ENCODE peak calls at places on chromosomes 2 and 18, in five cellular contexts. D is lower lobe of right lung, A is bronchial epithelial cell, X is breast epithelium, U is B cell. Y is an unnamed sample.

GRCh38 chr18:12911025-12911927 is 27.2 kb upstream of the PTPN2 start:
- DNase-seq in A (peak; percentile 29), D (peak; percentile 62), U (peak; percentile 53), X (no peak), Y (peak; percentile 70)

GRCh38 chr2:74862268-74862964 is 28.5 kb downstream of the HK2 start:
- DNase-seq in U (no peak), D (no peak), X (no peak), A (no peak), Y (no peak)

GRCh38 chr2:218074031-218074430 is 5.0 kb downstream of the RUFY4 start:
- DNase-seq in D (peak; percentile 69), A (peak; percentile 23), U (no peak), X (no peak), Y (no peak)

GRCh38 chr18:77042583-77042982 is 90.0 kb downstream of the MBP start:
- DNase-seq in U (peak; percentile 19), X (no peak), A (peak; percentile 33), D (no peak), Y (no peak)

GRCh38 chr18:79259218-79259617 is 136.5 kb upstream of the NFATC1 start:
- DNase-seq in D (no peak), U (no peak), X (no peak), A (no peak), Y (no peak)

GRCh38 chr2:158686166-158686792 is 108.8 kb upstream of the DAPL1 start:
- DNase-seq in U (no peak), D (no peak), A (no peak), X (no peak), Y (no peak)

GRCh38 chr2:146666336-146666735 is 1178.5 kb upstream of the ACVR2A start:
- DNase-seq in D (no peak), U (no peak), A (peak; percentile 88), X (no peak), Y (no peak)

GRCh38 chr18:9952633-9953416 is 39.0 kb downstream of the VAPA start:
- DNase-seq in D (no peak), X (no peak), U (no peak), A (peak; percentile 91), Y (no peak)

GRCh38 chr2:78979380-78980238 is 45.9 kb upstream of the REG3G start:
- DNase-seq in D (no peak), A (peak; percentile 17), X (no peak), U (no peak), Y (no peak)

GRCh38 chr2:142992843-142993242 is 115.4 kb downstream of the KYNU start:
- DNase-seq in D (no peak), U (no peak), X (no peak), A (no peak), Y (no peak)

GRCh38 chr2:123359636-123360035 is 665.5 kb upstream of the CNTNAP5 start:
- DNase-seq in D (no peak), U (no peak), A (peak; percentile 10), X (no peak), Y (no peak)

GRCh38 chr2:47043142-47043890 is 111.8 kb downstream of the STPG4 start:
- DNase-seq in A (peak; percentile 93), D (no peak), X (no peak), U (no peak), Y (no peak)

DNA sequence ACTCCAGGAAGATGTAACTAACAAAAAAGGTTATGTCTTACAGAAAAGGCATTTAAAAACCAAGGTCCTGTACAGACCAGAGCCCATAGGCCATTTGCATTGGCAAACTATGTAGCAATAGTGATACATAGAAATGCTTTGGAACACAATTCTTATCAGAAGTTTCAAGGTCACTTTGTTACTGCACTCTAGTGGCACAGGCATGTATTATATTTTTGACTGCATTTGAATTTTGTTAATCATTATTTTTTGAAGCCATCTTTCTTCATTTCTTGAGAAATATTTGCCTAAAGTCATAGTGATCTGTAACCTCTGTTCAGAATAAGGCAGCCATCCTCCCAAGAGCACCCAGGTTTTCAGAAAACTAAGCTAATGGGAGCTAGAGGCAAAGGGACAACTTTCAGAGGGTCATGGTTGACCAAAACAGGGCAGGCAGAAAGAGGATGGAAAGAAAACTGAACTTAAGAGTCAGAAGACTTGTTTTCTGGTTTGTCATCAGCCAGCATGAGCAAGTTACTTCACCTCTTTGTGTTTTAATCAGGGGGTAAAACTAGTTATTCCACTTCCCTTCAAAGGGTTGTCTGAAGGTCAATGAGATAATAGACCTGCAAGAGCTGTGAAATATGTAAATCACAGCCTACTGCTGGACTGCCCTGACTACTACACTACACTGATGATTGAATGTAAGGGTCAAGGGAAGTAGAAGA is 41.5 kb downstream of the SLC38A11 start:
- DNase-seq in D (no peak), U (no peak), X (no peak), A (peak; percentile 90), Y (no peak)
- TF ChIP-seq CTCF in D (peak; percentile 45), U (peak; percentile 70), X (peak; percentile 15), A (no peak), Y (no peak)

GRCh38 chr2:23526114-23526513 is 141.1 kb downstream of the KLHL29 start:
- DNase-seq in A (no peak), D (no peak), X (no peak), U (no peak), Y (no peak)
- TF ChIP-seq CTCF in A (no peak), D (no peak), X (no peak), U (no peak), Y (no peak)

GRCh38 chr18:28175930-28176673 is 828 bp downstream of the CDH2 start:
- DNase-seq in X (no peak), A (no peak), D (no peak), U (no peak), Y (no peak)

GRCh38 chr18:28176674-28176932 is 327 bp downstream of the CDH2 start:
- DNase-seq in A (no peak), X (no peak), D (no peak), U (no peak), Y (no peak)

GRCh38 chr18:28178720-28179119 is 1.8 kb upstream of the CDH2 start:
- DNase-seq in A (no peak), X (no peak), U (no peak), D (no peak), Y (no peak)

GRCh38 chr18:28177828-28178635 is 1.1 kb upstream of the CDH2 start:
- DNase-seq in U (no peak), X (no peak), D (no peak), A (peak; percentile 10), Y (no peak)

GRCh38 chr18:28176933-28177827 is at the start of gene CDH2:
- DNase-seq in D (peak; percentile 44), X (no peak), U (no peak), A (peak; percentile 10), Y (no peak)
- TF ChIP-seq CTCF in D (no peak), X (no peak), U (no peak), A (no peak), Y (no peak)

GRCh38 chr2:174705321-174705720 is 59.0 kb downstream of the CHRNA1 start:
- DNase-seq in X (no peak), D (no peak), A (no peak), U (no peak), Y (no peak)
- TF ChIP-seq CTCF in X (no peak), D (no peak), A (no peak), U (no peak), Y (no peak)

DNA sequence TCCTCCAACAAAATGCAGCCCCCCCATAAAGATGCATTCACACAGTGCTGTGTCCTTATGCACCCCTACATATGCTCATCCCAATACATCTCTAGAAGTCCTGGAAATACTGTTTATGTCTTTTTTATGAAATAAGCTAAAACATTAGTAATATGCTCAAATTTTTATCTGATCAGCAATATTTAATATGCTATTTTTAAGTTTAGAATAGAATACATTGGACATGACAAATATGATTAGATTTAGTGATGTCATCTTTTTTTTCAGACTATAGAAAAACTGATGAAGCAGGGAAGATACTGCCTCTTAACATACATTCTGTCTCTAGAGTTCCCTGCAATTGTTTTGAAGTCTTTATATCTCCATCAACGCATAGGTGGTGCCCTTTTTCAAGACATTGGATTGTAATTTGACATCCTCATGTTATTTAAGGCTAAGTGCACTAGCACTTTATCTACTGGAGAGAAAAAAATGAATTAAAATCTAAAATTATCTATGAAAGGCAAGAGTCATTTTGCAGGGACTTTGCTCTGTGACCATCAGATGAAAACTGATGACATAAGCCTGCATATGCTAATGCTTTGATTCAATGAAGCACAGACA is 395.3 kb downstream of the LPIN1 start:
- DNase-seq in A (no peak), X (no peak), D (no peak), U (no peak), Y (no peak)
- TF ChIP-seq CTCF in A (no peak), X (no peak), D (no peak), U (no peak), Y (no peak)

DNA sequence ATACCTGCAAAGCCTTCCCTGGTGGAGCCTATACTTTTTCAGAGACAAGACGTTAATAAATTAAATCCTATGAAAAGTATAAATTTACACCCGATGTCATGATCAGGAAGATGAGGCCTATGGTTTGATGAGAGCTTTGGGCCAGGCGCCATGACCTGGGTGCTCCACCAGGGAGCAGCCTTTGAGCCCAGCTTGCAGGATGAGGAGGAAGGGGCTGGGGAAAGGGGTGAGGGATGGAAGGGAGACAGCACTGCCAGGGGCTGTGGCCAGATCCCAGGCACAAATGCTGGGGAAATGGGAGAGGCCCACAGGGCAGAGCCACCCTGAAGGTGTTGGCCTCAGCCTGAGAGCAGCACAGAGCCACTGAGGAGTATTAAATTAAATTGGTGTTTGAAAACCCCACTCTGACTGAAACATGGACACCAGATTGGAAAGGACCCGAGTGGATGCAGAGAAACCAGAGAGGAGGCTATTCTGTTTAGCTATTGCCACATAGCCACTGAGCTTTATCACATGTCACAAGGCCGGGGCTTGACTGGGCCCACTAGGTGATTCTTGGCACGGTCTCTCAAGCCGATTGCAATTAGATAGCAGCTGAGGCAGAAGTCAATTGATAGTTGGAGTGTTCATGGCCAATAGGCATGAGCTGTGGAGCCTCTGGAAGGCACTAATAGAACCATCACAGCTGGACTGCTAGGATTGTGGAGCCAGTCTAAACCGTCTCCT is 9.6 kb upstream of the FAHD2A start:
- DNase-seq in U (no peak), A (no peak), D (no peak), X (peak; percentile 20), Y (no peak)
- TF ChIP-seq CTCF in U (no peak), A (no peak), D (no peak), X (no peak), Y (no peak)

DNA sequence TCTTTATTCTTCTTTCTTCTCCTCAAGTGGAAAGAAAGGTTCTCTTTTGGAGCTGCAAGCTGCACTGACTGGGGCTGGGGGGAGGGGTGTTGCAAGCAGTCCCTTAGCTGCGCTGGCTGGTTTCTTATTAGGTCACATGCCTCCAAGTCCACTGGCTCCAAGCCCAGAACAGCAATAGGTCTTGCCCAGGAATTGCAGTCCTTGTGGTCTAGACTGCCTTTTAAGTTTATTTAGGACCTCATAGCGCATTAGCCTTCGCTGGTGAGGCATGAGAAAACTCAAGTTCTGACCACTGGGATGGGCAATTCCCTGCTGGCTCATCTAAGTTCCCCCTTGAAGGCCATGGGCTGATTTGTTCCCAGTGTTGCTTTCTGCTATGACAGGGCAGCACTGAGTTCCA is 138.6 kb upstream of the SCN7A start:
- DNase-seq in A (peak; percentile 18), X (no peak), D (no peak), U (no peak), Y (no peak)
- TF ChIP-seq CTCF in A (no peak), X (no peak), D (no peak), U (no peak), Y (no peak)

GRCh38 chr18:46481847-46482245 is 175.2 kb downstream of the LOXHD1 start:
- DNase-seq in X (no peak), U (no peak), D (no peak), A (peak; percentile 79), Y (no peak)
- TF ChIP-seq CTCF in X (no peak), U (no peak), D (no peak), A (no peak), Y (no peak)

DNA sequence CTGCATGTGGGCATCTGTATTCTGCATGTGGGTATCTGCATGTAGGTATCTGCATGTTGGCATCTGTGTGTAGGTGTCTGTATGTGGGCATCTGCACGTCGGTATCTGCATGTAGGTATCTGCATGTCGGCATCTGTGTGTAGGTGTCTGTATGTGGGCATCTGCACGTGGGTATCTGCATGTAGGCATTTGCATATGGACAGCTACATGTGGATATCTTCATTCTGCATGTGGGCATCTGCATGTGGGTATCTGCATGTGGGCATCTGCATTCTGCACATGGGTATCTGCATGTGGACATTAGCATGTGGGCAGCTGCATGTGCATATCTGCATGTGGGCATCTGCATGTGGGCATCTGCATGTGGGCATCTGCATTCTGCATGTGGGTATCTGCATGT is 537.4 kb downstream of the RNF144A start:
- DNase-seq in U (no peak), A (no peak), D (no peak), X (no peak), Y (no peak)
- TF ChIP-seq CTCF in U (no peak), A (no peak), D (no peak), X (no peak), Y (no peak)

Y was measured in natural killer cell.